ENCODE peak calls at places on chromosomes 2 and 18, in six cellular contexts. One of them, this sample, is unnamed.

GRCh38 chr18:58268849-58269248 is 224.8 kb downstream of the NEDD4L start:
- DNase-seq in HCT116: peak
- DNase-seq in A549: peak
- DNase-seq in Panc1: no peak
- DNase-seq in GM23338: no peak
- DNase-seq in HL-60: no peak
- DNase-seq in this sample: no peak

GRCh38 chr2:25927357-25927756 is 49.1 kb upstream of the ASXL2 start:
- DNase-seq in HCT116: no peak
- DNase-seq in GM23338: no peak
- DNase-seq in A549: no peak
- DNase-seq in HL-60: no peak
- DNase-seq in Panc1: no peak
- DNase-seq in this sample: no peak

GRCh38 chr2:58376592-58376991 is 135.5 kb upstream of the FANCL start:
- DNase-seq in HL-60: no peak
- DNase-seq in A549: peak
- DNase-seq in HCT116: peak
- DNase-seq in Panc1: no peak
- DNase-seq in GM23338: no peak
- DNase-seq in this sample: no peak

GRCh38 chr18:37107748-37108522 is 279.0 kb downstream of the KIAA1328 start:
- DNase-seq in HL-60: no peak
- DNase-seq in GM23338: no peak
- DNase-seq in HCT116: no peak
- DNase-seq in Panc1: no peak
- DNase-seq in A549: no peak
- DNase-seq in this sample: no peak

GRCh38 chr2:176781570-176782217 is 430.9 kb upstream of the HNRNPA3 start:
- DNase-seq in HCT116: no peak
- DNase-seq in Panc1: no peak
- DNase-seq in GM23338: no peak
- DNase-seq in HL-60: peak
- DNase-seq in A549: no peak
- DNase-seq in this sample: no peak

GRCh38 chr2:219253753-219254589 is at the start of gene TUBA4A:
- DNase-seq in A549: peak
- DNase-seq in HCT116: peak
- DNase-seq in GM23338: peak
- DNase-seq in HL-60: peak
- DNase-seq in Panc1: no peak
- DNase-seq in this sample: peak

GRCh38 chr2:201631041-201631440 is 12.3 kb downstream of the TMEM237 start:
- DNase-seq in GM23338: no peak
- DNase-seq in Panc1: no peak
- DNase-seq in A549: no peak
- DNase-seq in HCT116: no peak
- DNase-seq in HL-60: no peak
- DNase-seq in this sample: no peak

GRCh38 chr2:1774929-1775328 is 30.6 kb upstream of the PXDN start:
- DNase-seq in HL-60: no peak
- DNase-seq in HCT116: no peak
- DNase-seq in A549: no peak
- DNase-seq in GM23338: no peak
- DNase-seq in Panc1: no peak
- DNase-seq in this sample: no peak

GRCh38 chr2:185188656-185189055 is 549.9 kb upstream of the FSIP2 start:
- DNase-seq in HCT116: no peak
- DNase-seq in Panc1: no peak
- DNase-seq in HL-60: no peak
- DNase-seq in GM23338: no peak
- DNase-seq in A549: no peak
- DNase-seq in this sample: no peak

GRCh38 chr2:96404446-96405373 is 69.1 kb downstream of the NCAPH start:
- DNase-seq in HCT116: no peak
- DNase-seq in Panc1: no peak
- DNase-seq in HL-60: no peak
- DNase-seq in A549: no peak
- DNase-seq in GM23338: peak
- DNase-seq in this sample: no peak

GRCh38 chr2:215460682-215461081 is 24.8 kb upstream of the FN1 start:
- DNase-seq in A549: no peak
- DNase-seq in Panc1: no peak
- DNase-seq in HL-60: no peak
- DNase-seq in GM23338: no peak
- DNase-seq in HCT116: no peak
- DNase-seq in this sample: no peak

GRCh38 chr2:226159875-226160479 is 639.6 kb downstream of the IRS1 start:
- DNase-seq in GM23338: peak
- DNase-seq in Panc1: no peak
- DNase-seq in HCT116: no peak
- DNase-seq in A549: peak
- DNase-seq in HL-60: no peak
- DNase-seq in this sample: no peak

GRCh38 chr2:9770308-9771100 is 72.8 kb upstream of the TAF1B start:
- DNase-seq in Panc1: peak
- DNase-seq in HCT116: peak
- DNase-seq in GM23338: peak
- DNase-seq in A549: peak
- DNase-seq in HL-60: peak
- DNase-seq in this sample: peak

GRCh38 chr2:100679211-100679610 is 116.4 kb downstream of the PDCL3 start:
- DNase-seq in HCT116: no peak
- DNase-seq in HL-60: no peak
- DNase-seq in A549: no peak
- DNase-seq in Panc1: no peak
- DNase-seq in GM23338: no peak
- DNase-seq in this sample: no peak

GRCh38 chr2:121529439-121530209 is 1.1 kb upstream of the RNU4ATAC start:
- DNase-seq in HL-60: peak
- DNase-seq in A549: no peak
- DNase-seq in GM23338: peak
- DNase-seq in HCT116: no peak
- DNase-seq in Panc1: no peak
- DNase-seq in this sample: peak

GRCh38 chr2:143525536-143525935 is 396.3 kb downstream of the ARHGAP15 start:
- DNase-seq in HCT116: no peak
- DNase-seq in Panc1: no peak
- DNase-seq in HL-60: no peak
- DNase-seq in GM23338: no peak
- DNase-seq in A549: no peak
- DNase-seq in this sample: no peak

GRCh38 chr2:179031731-179032408 is 18.1 kb downstream of the CCDC141 start:
- DNase-seq in GM23338: peak
- DNase-seq in HCT116: no peak
- DNase-seq in A549: no peak
- DNase-seq in Panc1: no peak
- DNase-seq in HL-60: no peak
- DNase-seq in this sample: no peak

GRCh38 chr2:197890160-197890559 is 85.8 kb downstream of the PLCL1 start:
- DNase-seq in HCT116: no peak
- DNase-seq in Panc1: no peak
- DNase-seq in HL-60: no peak
- DNase-seq in A549: no peak
- DNase-seq in GM23338: no peak
- DNase-seq in this sample: no peak

GRCh38 chr2:52918551-52918950 is 849.1 kb upstream of the CHAC2 start:
- DNase-seq in A549: no peak
- DNase-seq in HL-60: no peak
- DNase-seq in GM23338: no peak
- DNase-seq in HCT116: no peak
- DNase-seq in Panc1: no peak
- DNase-seq in this sample: no peak

GRCh38 chr18:47531759-47532158 is 280.3 kb upstream of the SKOR2 start:
- DNase-seq in HCT116: no peak
- DNase-seq in A549: no peak
- DNase-seq in Panc1: no peak
- DNase-seq in HL-60: no peak
- DNase-seq in GM23338: peak
- DNase-seq in this sample: peak

GRCh38 chr2:89763254-89763580 is 1071.7 kb downstream of the RPIA start:
- DNase-seq in HL-60: no peak
- DNase-seq in HCT116: no peak
- DNase-seq in A549: peak
- DNase-seq in Panc1: no peak
- DNase-seq in GM23338: peak
- DNase-seq in this sample: peak

GRCh38 chr2:218781691-218782528 is at the start of gene CYP27A1:
- DNase-seq in GM23338: peak
- DNase-seq in Panc1: no peak
- DNase-seq in HCT116: no peak
- DNase-seq in A549: no peak
- DNase-seq in HL-60: no peak
- DNase-seq in this sample: peak

GRCh38 chr18:45879681-45880655 is 54.5 kb downstream of the SIGLEC15 start:
- DNase-seq in GM23338: peak
- DNase-seq in HCT116: peak
- DNase-seq in Panc1: peak
- DNase-seq in A549: peak
- DNase-seq in HL-60: peak
- DNase-seq in this sample: peak

GRCh38 chr2:225100856-225101294 is 58.6 kb upstream of the DOCK10 start:
- DNase-seq in A549: peak
- DNase-seq in GM23338: no peak
- DNase-seq in HL-60: no peak
- DNase-seq in HCT116: peak
- DNase-seq in Panc1: peak
- DNase-seq in this sample: no peak

GRCh38 chr2:189014426-189015138 is 40.4 kb downstream of the COL3A1 start:
- DNase-seq in GM23338: no peak
- DNase-seq in A549: no peak
- DNase-seq in HCT116: no peak
- DNase-seq in HL-60: no peak
- DNase-seq in Panc1: no peak
- DNase-seq in this sample: no peak

DNA sequence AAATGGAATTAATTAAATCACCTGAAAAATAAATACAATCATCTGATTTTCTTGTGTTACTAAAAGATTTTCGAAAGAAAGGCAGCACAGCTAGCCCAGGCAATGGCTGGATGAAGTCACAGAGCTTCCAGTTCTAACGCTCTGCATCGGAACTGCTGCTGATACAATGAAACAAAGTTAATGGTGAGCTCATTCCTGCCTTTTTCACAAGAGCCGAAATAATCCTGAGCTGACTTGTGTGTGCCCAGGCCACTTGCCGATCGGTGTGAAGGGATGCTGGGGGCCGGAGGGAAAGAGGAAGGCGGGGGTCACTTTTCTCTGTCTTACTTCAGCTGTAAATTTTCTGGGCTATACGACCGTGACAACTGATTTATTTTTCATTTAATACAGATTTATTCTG is 149.5 kb downstream of the INO80D start:
- DNase-seq in HCT116: no peak
- DNase-seq in Panc1: no peak
- DNase-seq in GM23338: no peak
- DNase-seq in A549: no peak
- DNase-seq in HL-60: no peak
- DNase-seq in this sample: no peak
- TF ChIP-seq REST in HCT116: no peak
- TF ChIP-seq REST in Panc1: no peak
- TF ChIP-seq REST in GM23338: no peak
- TF ChIP-seq REST in A549: no peak
- TF ChIP-seq REST in HL-60: no peak
- TF ChIP-seq REST in this sample: no peak

GRCh38 chr2:50729306-50730105 is 302.4 kb downstream of the NRXN1 start:
- DNase-seq in HCT116: no peak
- DNase-seq in GM23338: peak
- DNase-seq in HL-60: no peak
- DNase-seq in Panc1: no peak
- DNase-seq in A549: no peak
- DNase-seq in this sample: no peak
- TF ChIP-seq REST in HCT116: no peak
- TF ChIP-seq REST in GM23338: no peak
- TF ChIP-seq REST in HL-60: no peak
- TF ChIP-seq REST in Panc1: no peak
- TF ChIP-seq REST in A549: no peak
- TF ChIP-seq REST in this sample: no peak

GRCh38 chr18:21858544-21858943 is 118.0 kb downstream of the MIB1 start:
- DNase-seq in A549: no peak
- DNase-seq in GM23338: no peak
- DNase-seq in HL-60: no peak
- DNase-seq in HCT116: no peak
- DNase-seq in Panc1: no peak
- DNase-seq in this sample: no peak
- TF ChIP-seq REST in A549: no peak
- TF ChIP-seq REST in GM23338: no peak
- TF ChIP-seq REST in HL-60: no peak
- TF ChIP-seq REST in HCT116: no peak
- TF ChIP-seq REST in Panc1: no peak
- TF ChIP-seq REST in this sample: no peak

GRCh38 chr2:105377871-105378270 is 21.0 kb downstream of the FHL2 start:
- DNase-seq in A549: no peak
- DNase-seq in HCT116: no peak
- DNase-seq in Panc1: no peak
- DNase-seq in GM23338: no peak
- DNase-seq in HL-60: no peak
- DNase-seq in this sample: peak
- TF ChIP-seq REST in A549: no peak
- TF ChIP-seq REST in HCT116: no peak
- TF ChIP-seq REST in Panc1: no peak
- TF ChIP-seq REST in GM23338: no peak
- TF ChIP-seq REST in HL-60: no peak
- TF ChIP-seq REST in this sample: no peak

DNA sequence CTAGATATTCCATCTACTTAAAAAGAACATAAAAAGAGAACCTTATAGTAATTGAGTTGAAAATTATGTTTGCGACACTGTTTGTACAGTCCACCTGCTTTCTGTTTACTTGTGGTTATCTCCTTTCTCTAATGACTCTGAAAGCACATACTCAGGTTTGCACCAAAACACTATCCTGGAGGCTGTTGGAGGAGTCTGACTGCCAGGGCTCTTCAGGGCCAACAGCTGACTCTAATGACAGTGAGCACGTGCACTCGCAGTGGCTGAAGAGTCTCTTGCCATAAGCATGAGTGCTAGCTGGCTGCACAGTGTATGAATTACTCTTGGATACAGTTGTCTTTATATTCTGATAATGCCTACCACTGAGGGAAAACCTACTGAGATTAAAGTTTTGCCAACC is 16.7 kb upstream of the GLS start:
- DNase-seq in HCT116: no peak
- DNase-seq in HL-60: no peak
- DNase-seq in A549: no peak
- DNase-seq in Panc1: no peak
- DNase-seq in GM23338: no peak
- DNase-seq in this sample: no peak
- TF ChIP-seq REST in HCT116: no peak
- TF ChIP-seq REST in HL-60: no peak
- TF ChIP-seq REST in A549: no peak
- TF ChIP-seq REST in Panc1: no peak
- TF ChIP-seq REST in GM23338: no peak
- TF ChIP-seq REST in this sample: no peak

This sample was measured in SK-N-SH.